ENCODE peak calls at places on chromosomes 2 and 18, in nine cellular contexts. X is brain microvascular endothelial cell; D is CD4-positive, alpha-beta memory T cell; A is T-cell; Z is epithelial cell of esophagus; G is esophagus squamous epithelium; H is osteocyte; N is dorsolateral prefrontal cortex; V is GM13977. R is an unnamed sample.

GRCh38 chr2:215038411-215038810 is 100.0 kb downstream of the ABCA12 start:
- DNase-seq in X (no peak), D (no peak), A (no peak), Z (no peak), G (no peak), H (no peak), N (no peak), V (no peak), R (no peak)

GRCh38 chr2:20677301-20678176 is 10.6 kb downstream of the GDF7 start:
- DNase-seq in X (no peak), D (no peak), A (no peak), Z (no peak), G (no peak), H (no peak), N (no peak), V (peak; percentile 46), R (no peak)

GRCh38 chr2:3413642-3414041 is 34.1 kb downstream of the TRAPPC12 start:
- DNase-seq in X (no peak), D (no peak), A (no peak), Z (no peak), G (no peak), H (no peak), N (no peak), V (no peak), R (no peak)

GRCh38 chr2:200810252-200810650 is 1.5 kb upstream of the BZW1 start:
- DNase-seq in X (peak; percentile 59), D (no peak), A (no peak), Z (peak; percentile 63), G (no peak), H (no peak), N (no peak), V (no peak), R (no peak)

GRCh38 chr2:174593574-174594203 is 3.9 kb downstream of the WIPF1 start:
- DNase-seq in X (peak; percentile 80), D (peak; percentile 88), A (peak; percentile 81), Z (no peak), G (no peak), H (no peak), N (no peak), V (no peak), R (no peak)

GRCh38 chr2:136137982-136138381 is 20.0 kb upstream of the CXCR4 start:
- DNase-seq in X (no peak), D (no peak), A (no peak), Z (no peak), G (no peak), H (no peak), N (no peak), V (no peak), R (no peak)

GRCh38 chr18:34511435-34511834 is 198.7 kb upstream of the DTNA start:
- DNase-seq in X (no peak), D (no peak), A (no peak), Z (no peak), G (no peak), H (no peak), N (no peak), V (no peak), R (no peak)

GRCh38 chr2:237440819-237441281 is 26.9 kb upstream of the COL6A3 start:
- DNase-seq in X (peak; percentile 28), D (no peak), A (no peak), Z (no peak), G (no peak), H (no peak), N (no peak), V (peak; percentile 54), R (no peak)

GRCh38 chr2:70011335-70011734 is 49.9 kb upstream of the ASPRV1 start:
- DNase-seq in X (no peak), D (no peak), A (no peak), Z (peak; percentile 21), G (no peak), H (peak; percentile 67), N (no peak), V (no peak), R (no peak)

GRCh38 chr2:162011718-162012564 is 62.1 kb downstream of the DPP4 start:
- DNase-seq in X (no peak), D (peak; percentile 88), A (peak; percentile 42), Z (no peak), G (no peak), H (no peak), N (no peak), V (no peak), R (no peak)

GRCh38 chr2:39252888-39253518 is 9.2 kb upstream of the CDKL4 start:
- DNase-seq in X (no peak), D (no peak), A (no peak), Z (peak; percentile 24), G (no peak), H (no peak), N (no peak), V (no peak), R (no peak)

GRCh38 chr18:58263733-58264469 is 219.9 kb downstream of the NEDD4L start:
- DNase-seq in X (no peak), D (no peak), A (no peak), Z (no peak), G (no peak), H (no peak), N (no peak), V (no peak), R (no peak)

GRCh38 chr2:72824224-72824842 is 1.5 kb downstream of the EXOC6B start:
- DNase-seq in X (peak; percentile 21), D (no peak), A (no peak), Z (peak; percentile 91), G (no peak), H (no peak), N (no peak), V (no peak), R (no peak)

GRCh38 chr2:86393521-86394490 is 47.4 kb upstream of the KDM3A start:
- DNase-seq in X (peak; percentile 19), D (no peak), A (no peak), Z (peak; percentile 82), G (no peak), H (no peak), N (no peak), V (no peak), R (no peak)

GRCh38 chr2:10499275-10499907 is 51.3 kb upstream of the ODC1 start:
- DNase-seq in X (no peak), D (no peak), A (no peak), Z (peak; percentile 39), G (no peak), H (no peak), N (no peak), V (no peak), R (peak; percentile 67)

GRCh38 chr18:9913526-9914333 is at the start of gene VAPA:
- DNase-seq in X (peak; percentile 92), D (peak; percentile 98), A (peak; percentile 92), Z (peak; percentile 97), G (peak; percentile 74), H (peak; percentile 98), N (peak; percentile 98), V (peak; percentile 97), R (peak; percentile 97)

GRCh38 chr2:111173338-111173737 is 52.6 kb downstream of the BCL2L11 start:
- DNase-seq in X (no peak), D (no peak), A (no peak), Z (no peak), G (no peak), H (peak; percentile 78), N (no peak), V (no peak), R (no peak)

GRCh38 chr2:74439373-74440004 is 2.2 kb downstream of the RTKN start:
- DNase-seq in X (no peak), D (no peak), A (no peak), Z (no peak), G (no peak), H (no peak), N (no peak), V (no peak), R (no peak)

GRCh38 chr2:236577481-236578410 is 8.1 kb downstream of the ACKR3 start:
- DNase-seq in X (no peak), D (no peak), A (no peak), Z (no peak), G (no peak), H (no peak), N (no peak), V (no peak), R (no peak)

GRCh38 chr2:149175956-149176355 is 137.5 kb downstream of the LYPD6B start:
- DNase-seq in X (no peak), D (no peak), A (no peak), Z (no peak), G (no peak), H (no peak), N (no peak), V (no peak), R (no peak)

GRCh38 chr2:213266421-213266820 is 17.8 kb upstream of the SPAG16 start:
- DNase-seq in X (no peak), D (no peak), A (no peak), Z (no peak), G (no peak), H (no peak), N (no peak), V (no peak), R (no peak)

GRCh38 chr2:10475811-10476660 is 27.9 kb upstream of the ODC1 start:
- DNase-seq in X (no peak), D (no peak), A (no peak), Z (no peak), G (no peak), H (no peak), N (no peak), V (no peak), R (no peak)

GRCh38 chr2:30230855-30231725 is at the start of gene LBH:
- DNase-seq in X (peak; percentile 79), D (peak; percentile 90), A (peak; percentile 88), Z (peak; percentile 76), G (peak; percentile 37), H (peak; percentile 95), N (peak; percentile 89), V (peak; percentile 94), R (peak; percentile 93)

GRCh38 chr2:51706220-51706619 is 674.3 kb upstream of the NRXN1 start:
- DNase-seq in X (no peak), D (no peak), A (no peak), Z (no peak), G (no peak), H (no peak), N (no peak), V (no peak), R (no peak)

GRCh38 chr18:36812686-36813085 is 16.1 kb downstream of the TPGS2 start:
- DNase-seq in X (no peak), D (no peak), A (no peak), Z (no peak), G (no peak), H (no peak), N (no peak), V (no peak), R (no peak)

GRCh38 chr2:69168144-69168813 is 155.3 kb downstream of the ANTXR1 start:
- DNase-seq in X (no peak), D (no peak), A (no peak), Z (peak; percentile 64), G (no peak), H (no peak), N (no peak), V (no peak), R (no peak)

GRCh38 chr2:234951386-234952269 is at the start of gene SH3BP4:
- DNase-seq in X (peak; percentile 63), D (no peak), A (no peak), Z (peak; percentile 81), G (no peak), H (peak; percentile 93), N (peak; percentile 87), V (peak; percentile 59), R (peak; percentile 94)

GRCh38 chr2:110960281-110960680 is 160.4 kb upstream of the BCL2L11 start:
- DNase-seq in X (no peak), D (no peak), A (no peak), Z (no peak), G (no peak), H (no peak), N (no peak), V (no peak), R (no peak)

GRCh38 chr2:288002-288742 is at the start of gene ALKAL2:
- DNase-seq in X (no peak), D (no peak), A (no peak), Z (peak; percentile 16), G (no peak), H (no peak), N (no peak), V (peak; percentile 52), R (no peak)

R was measured in vagina.